ENCODE peak calls at places on chromosome 17, in seven cellular contexts. W is HEK293T; Z is NCI-H2029 treated with DMSO at 0.1 percent for 48 hours; X is stimulated activated CD8-positive, alpha-beta memory T cell treated with anti-CD3 and anti-CD28 coated beads, Interleukin-15, amount 100 ng/mL, for 1 hour; D is AG10803; P is thoracic aorta; E is fibroblast of pulmonary artery. Q is an unnamed sample.

GRCh38 chr17:76263896-76264295 is 1.3 kb upstream of the UBALD2 start:
- DNase-seq in W (no peak), Z (no peak), X (no peak), D (no peak), P (no peak), E (no peak), Q (no peak)

GRCh38 chr17:42917236-42917603 is 16.6 kb downstream of the G6PC1 start:
- DNase-seq in W (no peak), Z (no peak), X (no peak), D (peak; percentile 10), P (no peak), E (no peak), Q (no peak)

GRCh38 chr17:52150935-52151334 is 7.6 kb downstream of the CA10 start:
- DNase-seq in W (no peak), Z (no peak), X (no peak), D (no peak), P (no peak), E (no peak), Q (no peak)

GRCh38 chr17:22128723-22129122 is 436.4 kb downstream of the KCNJ18 start:
- DNase-seq in W (no peak), Z (no peak), X (no peak), D (no peak), P (no peak), E (no peak), Q (no peak)

GRCh38 chr17:30113213-30113612 is 3.4 kb upstream of the NSRP1 start:
- DNase-seq in W (no peak), Z (peak; percentile 28), X (no peak), D (no peak), P (no peak), E (peak; percentile 24), Q (no peak)

GRCh38 chr17:68785565-68786486 is 169.4 kb downstream of the ABCA8 start:
- DNase-seq in W (no peak), Z (no peak), X (no peak), D (no peak), P (no peak), E (no peak), Q (no peak)

GRCh38 chr17:42088736-42089135 is 9.5 kb downstream of the ZNF385C start:
- DNase-seq in W (no peak), Z (no peak), X (no peak), D (no peak), P (no peak), E (no peak), Q (no peak)

GRCh38 chr17:42321555-42321954 is 33.3 kb downstream of the STAT5A start:
- DNase-seq in W (no peak), Z (no peak), X (no peak), D (no peak), P (no peak), E (no peak), Q (no peak)

GRCh38 chr17:79977711-79978544 is 57.7 kb downstream of the TBC1D16 start:
- DNase-seq in W (no peak), Z (no peak), X (no peak), D (no peak), P (no peak), E (no peak), Q (no peak)

GRCh38 chr17:46159686-46160085 is 33.5 kb downstream of the KANSL1 start:
- DNase-seq in W (no peak), Z (no peak), X (no peak), D (peak; percentile 72), P (no peak), E (peak; percentile 56), Q (no peak)

GRCh38 chr17:21573961-21574610 is 118.2 kb upstream of the KCNJ18 start:
- DNase-seq in W (no peak), Z (no peak), X (no peak), D (peak; percentile 63), P (no peak), E (peak; percentile 88), Q (no peak)

GRCh38 chr17:33144837-33145236 is 148.3 kb downstream of the ASIC2 start:
- DNase-seq in W (no peak), Z (no peak), X (no peak), D (no peak), P (no peak), E (no peak), Q (no peak)

GRCh38 chr17:81412490-81413093 is 17.3 kb downstream of the BAHCC1 start:
- DNase-seq in W (no peak), Z (no peak), X (peak; percentile 34), D (no peak), P (no peak), E (peak; percentile 73), Q (no peak)

GRCh38 chr17:5226940-5227878 is 7.5 kb downstream of the SCIMP start:
- DNase-seq in W (no peak), Z (no peak), X (peak; percentile 13), D (no peak), P (no peak), E (no peak), Q (no peak)

GRCh38 chr17:12180644-12181261 is 160.1 kb downstream of the MAP2K4 start:
- DNase-seq in W (peak; percentile 38), Z (no peak), X (no peak), D (peak; percentile 57), P (no peak), E (peak; percentile 74), Q (no peak)

GRCh38 chr17:3843935-3844516 is 2.0 kb downstream of the NCBP3 start:
- DNase-seq in W (peak; percentile 68), Z (no peak), X (no peak), D (peak; percentile 24), P (no peak), E (peak; percentile 61), Q (no peak)

GRCh38 chr17:43398724-43399595 is at the start of gene ARL4D:
- DNase-seq in W (peak; percentile 84), Z (peak; percentile 14), X (peak; percentile 75), D (peak; percentile 72), P (peak; percentile 65), E (peak; percentile 78), Q (no peak)

GRCh38 chr17:68048996-68049395 is 13.5 kb downstream of the KPNA2 start:
- DNase-seq in W (peak; percentile 18), Z (no peak), X (no peak), D (no peak), P (no peak), E (no peak), Q (no peak)

GRCh38 chr17:27446569-27447301 is 9.5 kb upstream of the KSR1 start:
- DNase-seq in W (no peak), Z (no peak), X (no peak), D (peak; percentile 84), P (no peak), E (peak; percentile 99), Q (no peak)

GRCh38 chr17:44083250-44083849 is 12.8 kb downstream of the G6PC3 start:
- DNase-seq in W (no peak), Z (no peak), X (no peak), D (no peak), P (no peak), E (no peak), Q (no peak)

GRCh38 chr17:40315678-40316570 is 6.9 kb downstream of the RARA start:
- DNase-seq in W (no peak), Z (no peak), X (no peak), D (no peak), P (no peak), E (no peak), Q (no peak)

GRCh38 chr17:15398736-15399331 is 57.4 kb upstream of the TEKT3 start:
- DNase-seq in W (no peak), Z (no peak), X (no peak), D (peak; percentile 60), P (no peak), E (peak; percentile 30), Q (no peak)

GRCh38 chr17:57916925-57917858 is 38.0 kb downstream of the CUEDC1 start:
- DNase-seq in W (no peak), Z (peak; percentile 75), X (no peak), D (no peak), P (no peak), E (no peak), Q (no peak)

GRCh38 chr17:73989671-73990070 is 213.8 kb upstream of the RPL38 start:
- DNase-seq in W (no peak), Z (no peak), X (no peak), D (no peak), P (no peak), E (no peak), Q (no peak)

GRCh38 chr17:12603566-12603965 is 62.1 kb upstream of the MYOCD start:
- DNase-seq in W (no peak), Z (no peak), X (no peak), D (no peak), P (no peak), E (peak; percentile 6), Q (no peak)

GRCh38 chr17:9728005-9728404 is 63.4 kb downstream of the DHRS7C start:
- DNase-seq in W (no peak), Z (no peak), X (no peak), D (no peak), P (no peak), E (no peak), Q (no peak)

GRCh38 chr17:9880582-9880999 is 24.5 kb downstream of the RCVRN start:
- DNase-seq in W (no peak), Z (no peak), X (no peak), D (peak; percentile 55), P (no peak), E (peak; percentile 14), Q (no peak)

GRCh38 chr17:40070895-40071719 is 8.3 kb downstream of the THRA start:
- DNase-seq in W (no peak), Z (peak; percentile 21), X (no peak), D (no peak), P (no peak), E (no peak), Q (no peak)

GRCh38 chr17:43570518-43570928 is 24.4 kb upstream of the ETV4 start:
- DNase-seq in W (no peak), Z (no peak), X (no peak), D (peak; percentile 68), P (no peak), E (no peak), Q (no peak)

GRCh38 chr17:2547176-2547575 is 35.5 kb upstream of the METTL16 start:
- DNase-seq in W (no peak), Z (no peak), X (no peak), D (peak; percentile 11), P (no peak), E (peak; percentile 53), Q (no peak)

GRCh38 chr17:15955793-15956541 is 11.0 kb downstream of the ADORA2B start:
- DNase-seq in W (no peak), Z (no peak), X (no peak), D (no peak), P (no peak), E (no peak), Q (no peak)

Q was measured in GF-D8.